ENCODE peak calls at places on chromosomes 3 and 15, in four cellular contexts. P is H1, Q is HepG2, N is GM12878. I is an unnamed sample.

GRCh38 chr15:98907921-98908490 is 99.6 kb downstream of the PGPEP1L start:
- DNase-seq in P (no peak), Q (no peak), N (no peak), I (no peak)

GRCh38 chr3:11363732-11364131 is 91.5 kb downstream of the ATG7 start:
- DNase-seq in P (no peak), Q (no peak), N (no peak), I (no peak)

GRCh38 chr15:59298255-59298856 is 74.3 kb downstream of the MYO1E start:
- DNase-seq in P (no peak), Q (no peak), N (peak; percentile 99), I (no peak)

GRCh38 chr3:149650828-149651227 is 7.0 kb downstream of the WWTR1 start:
- DNase-seq in P (no peak), Q (no peak), N (no peak), I (no peak)

GRCh38 chr3:64398431-64398830 is 173.2 kb upstream of the PRICKLE2 start:
- DNase-seq in P (no peak), Q (no peak), N (no peak), I (no peak)

GRCh38 chr3:112744825-112745566 is 101.7 kb downstream of the CD200R1L start:
- DNase-seq in P (no peak), Q (no peak), N (no peak), I (no peak)

GRCh38 chr15:65373163-65373651 is 4.6 kb downstream of the IGDCC3 start:
- DNase-seq in P (no peak), Q (peak; percentile 38), N (no peak), I (no peak)

GRCh38 chr3:156614642-156615511 is 59.5 kb upstream of the TIPARP start:
- DNase-seq in P (no peak), Q (no peak), N (no peak), I (no peak)

GRCh38 chr3:58134468-58134867 is 76.3 kb downstream of the DNASE1L3 start:
- DNase-seq in P (no peak), Q (no peak), N (no peak), I (no peak)

GRCh38 chr3:187456268-187456667 is 88.1 kb downstream of the RTP4 start:
- DNase-seq in P (no peak), Q (no peak), N (no peak), I (no peak)

GRCh38 chr15:61796056-61796455 is 264.2 kb downstream of the VPS13C start:
- DNase-seq in P (no peak), Q (no peak), N (no peak), I (no peak)

GRCh38 chr15:58401991-58402649 is 29.7 kb upstream of the LIPC start:
- DNase-seq in P (no peak), Q (no peak), N (no peak), I (no peak)

GRCh38 chr15:69798481-69799315 is 299.0 kb downstream of the TLE3 start:
- DNase-seq in P (no peak), Q (no peak), N (no peak), I (no peak)

GRCh38 chr15:53197426-53197839 is 407.3 kb upstream of the ONECUT1 start:
- DNase-seq in P (peak; percentile 73), Q (peak; percentile 44), N (no peak), I (peak; percentile 61)

GRCh38 chr15:40103124-40103858 is 5.4 kb downstream of the BMF start:
- DNase-seq in P (no peak), Q (no peak), N (no peak), I (no peak)

GRCh38 chr3:132788299-132788698 is 66.1 kb upstream of the NPHP3 start:
- DNase-seq in P (no peak), Q (no peak), N (no peak), I (peak; percentile 7)

GRCh38 chr3:173538410-173538809 is 140.9 kb downstream of the NLGN1 start:
- DNase-seq in P (no peak), Q (no peak), N (no peak), I (no peak)

GRCh38 chr3:107992976-107993684 is 97.7 kb downstream of the CD47 start:
- DNase-seq in P (no peak), Q (no peak), N (no peak), I (no peak)

GRCh38 chr3:78096488-78097255 is 1056.8 kb downstream of the ROBO2 start:
- DNase-seq in P (no peak), Q (no peak), N (no peak), I (no peak)

GRCh38 chr3:71530903-71531535 is 52.5 kb downstream of the FOXP1 start:
- DNase-seq in P (no peak), Q (no peak), N (no peak), I (no peak)

GRCh38 chr3:13852638-13853009 is 27.2 kb downstream of the WNT7A start:
- DNase-seq in P (no peak), Q (no peak), N (no peak), I (peak; percentile 18)

GRCh38 chr15:63576441-63576840 is 20.7 kb upstream of the FBXL22 start:
- DNase-seq in P (no peak), Q (no peak), N (no peak), I (no peak)

GRCh38 chr3:5017953-5018531 is 38.8 kb downstream of the BHLHE40 start:
- DNase-seq in P (no peak), Q (no peak), N (no peak), I (peak; percentile 73)

GRCh38 chr3:185677146-185677829 is 91.2 kb downstream of the SENP2 start:
- DNase-seq in P (no peak), Q (peak; percentile 56), N (no peak), I (peak; percentile 64)

GRCh38 chr3:171251842-171252241 is 208.4 kb downstream of the TNIK start:
- DNase-seq in P (no peak), Q (no peak), N (no peak), I (no peak)

GRCh38 chr3:186109897-186110803 is 1.3 kb upstream of the ETV5 start:
- DNase-seq in P (no peak), Q (no peak), N (no peak), I (peak; percentile 40)

GRCh38 chr3:89702404-89702803 is 595.0 kb downstream of the EPHA3 start:
- DNase-seq in P (no peak), Q (no peak), N (no peak), I (no peak)

GRCh38 chr3:187062526-187063177 is 76.6 kb downstream of the RPL39L start:
- DNase-seq in P (no peak), Q (peak; percentile 81), N (no peak), I (no peak)

GRCh38 chr3:186653984-186654383 is 11.8 kb upstream of the HRG start:
- DNase-seq in P (peak; percentile 54), Q (peak; percentile 60), N (no peak), I (peak; percentile 28)

GRCh38 chr3:89332311-89333159 is 225.1 kb downstream of the EPHA3 start:
- DNase-seq in P (peak; percentile 31), Q (no peak), N (no peak), I (no peak)

GRCh38 chr3:16378920-16379319 is 113.9 kb downstream of the OXNAD1 start:
- DNase-seq in P (no peak), Q (no peak), N (no peak), I (no peak)

GRCh38 chr3:188776447-188776846 is 395.3 kb upstream of the TPRG1 start:
- DNase-seq in P (no peak), Q (no peak), N (no peak), I (no peak)
- TF ChIP-seq HDAC6 in P (no peak), Q (no peak), N (no peak), I (no peak)

GRCh38 chr3:33636125-33636855 is 81.8 kb downstream of the CLASP2 start:
- DNase-seq in P (no peak), Q (peak; percentile 56), N (no peak), I (peak; percentile 72)
- TF ChIP-seq HDAC6 in P (no peak), Q (no peak), N (no peak), I (no peak)

DNA sequence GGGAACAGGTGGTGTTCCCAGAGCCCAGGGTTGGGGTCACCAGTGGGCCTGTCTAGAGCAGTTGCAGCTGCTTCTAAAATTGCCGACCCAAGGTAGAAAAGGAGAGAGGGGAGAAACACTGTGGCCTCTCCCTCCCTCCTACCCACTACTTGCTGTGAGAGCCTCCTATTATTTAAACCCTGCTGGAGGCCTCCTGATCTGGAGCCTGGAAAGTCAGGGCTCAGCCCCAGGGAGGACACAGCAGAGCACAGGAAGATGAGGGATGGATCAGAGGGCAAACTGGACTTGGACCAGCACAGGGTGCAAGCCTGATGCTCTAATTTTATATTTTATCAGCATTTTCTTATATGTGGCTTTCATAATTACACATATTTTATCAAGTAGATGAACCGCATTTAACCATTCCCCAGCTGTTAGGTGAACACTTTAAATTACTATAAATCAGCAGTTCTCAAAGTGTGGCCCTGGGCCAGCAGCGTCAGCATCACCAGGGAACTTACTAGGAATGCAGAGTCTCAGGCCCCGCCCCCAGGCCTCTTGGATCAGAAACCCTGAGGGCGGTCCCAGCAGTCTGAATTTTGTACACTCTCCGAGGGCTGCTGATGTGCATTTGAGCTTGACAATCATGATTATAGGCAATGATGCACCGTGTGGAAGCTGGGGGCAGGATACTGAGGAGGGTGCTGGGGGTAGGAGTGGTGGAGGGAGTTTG is 26.7 kb downstream of the SMAD3 start:
- DNase-seq in P (no peak), Q (no peak), N (no peak), I (no peak)
- TF ChIP-seq HDAC6 in P (no peak), Q (no peak), N (no peak), I (no peak)

GRCh38 chr3:40598338-40598737 is 73.6 kb downstream of the ZNF621 start:
- DNase-seq in P (no peak), Q (no peak), N (no peak), I (no peak)

GRCh38 chr3:40598962-40599361 is 74.2 kb downstream of the ZNF621 start:
- DNase-seq in P (no peak), Q (no peak), N (no peak), I (no peak)

GRCh38 chr3:40588406-40588805 is 63.6 kb downstream of the ZNF621 start:
- DNase-seq in P (no peak), Q (peak; percentile 10), N (no peak), I (no peak)

GRCh38 chr3:40597441-40597840 is 72.7 kb downstream of the ZNF621 start:
- DNase-seq in P (no peak), Q (no peak), N (no peak), I (no peak)

DNA sequence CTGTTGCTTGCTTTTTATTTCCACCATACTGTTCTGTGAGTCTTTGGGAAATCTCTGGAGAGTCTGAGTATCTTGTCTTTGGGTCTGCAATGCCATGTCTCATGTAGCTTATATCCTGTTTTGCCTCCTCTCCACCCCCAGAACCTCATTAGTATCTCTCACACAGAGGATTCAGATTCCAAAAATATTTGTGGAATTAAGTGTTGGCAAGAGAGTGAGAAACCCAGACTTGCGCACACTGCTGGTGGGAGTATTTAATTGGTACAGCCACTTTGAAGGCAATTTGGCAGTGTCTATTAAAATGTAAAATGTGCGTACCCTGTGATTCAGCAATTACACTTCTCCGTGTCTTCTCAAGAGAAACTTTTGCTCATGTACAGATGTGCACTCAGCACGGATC is 68.6 kb downstream of the ZNF621 start:
- DNase-seq in P (no peak), Q (no peak), N (no peak), I (no peak)
- TF ChIP-seq HDAC6 in P (no peak), Q (no peak), N (no peak), I (no peak)

GRCh38 chr3:178585439-178585838 is 49.2 kb downstream of the KCNMB2 start:
- DNase-seq in P (no peak), Q (no peak), N (no peak), I (no peak)
- TF ChIP-seq HDAC6 in P (no peak), Q (no peak), N (no peak), I (no peak)

GRCh38 chr3:134228035-134228434 is 22.6 kb downstream of the RYK start:
- DNase-seq in P (no peak), Q (no peak), N (no peak), I (no peak)
- TF ChIP-seq HDAC6 in P (no peak), Q (no peak), N (no peak), I (no peak)

I was measured in K562.